ENCODE peak calls at places on chromosomes 7 and 10, in ten cellular contexts. H is H4; K is left lobe of liver; J is activated T-helper 1 cell treated with Interleukin-2 at 50 U/mL for 16 hours; R is thoracic aorta; I is AG08395; M is stimulated activated CD4-positive, alpha-beta T cell treated with anti-CD3 and anti-CD28 coated beads, Interleukin-15, amount 100 ng/mL, for 1 hour; Y is NCI-H1694 treated with DMSO at 0.1 percent for 48 hours; A is AG10803; S is NCI-H1417. G is an unnamed sample.

GRCh38 chr7:101557978-101558741 is 70.9 kb downstream of the MYL10 start:
- DNase-seq in H (no peak), K (peak), J (no peak), R (no peak), I (no peak), M (no peak), Y (no peak), A (no peak), S (no peak), G (no peak)

GRCh38 chr7:31758770-31759169 is 71.8 kb downstream of the PPP1R17 start:
- DNase-seq in H (no peak), K (no peak), J (no peak), R (no peak), I (no peak), M (no peak), Y (no peak), A (no peak), S (no peak), G (no peak)

GRCh38 chr10:115854740-115855435 is 418.1 kb downstream of the GFRA1 start:
- DNase-seq in H (no peak), K (no peak), J (no peak), R (no peak), I (peak), M (no peak), Y (no peak), A (peak), S (no peak), G (no peak)

GRCh38 chr10:60572511-60573194 is 183.0 kb upstream of the ANK3 start:
- DNase-seq in H (peak), K (peak), J (no peak), R (no peak), I (peak), M (no peak), Y (peak), A (peak), S (peak), G (peak)

GRCh38 chr10:35784751-35785150 is 142.7 kb upstream of the FZD8 start:
- DNase-seq in H (no peak), K (no peak), J (no peak), R (no peak), I (no peak), M (no peak), Y (no peak), A (no peak), S (no peak), G (no peak)

GRCh38 chr10:103748020-103748419 is 107.4 kb downstream of the SH3PXD2A start:
- DNase-seq in H (no peak), K (no peak), J (no peak), R (no peak), I (no peak), M (no peak), Y (no peak), A (no peak), S (no peak), G (no peak)

GRCh38 chr10:125141150-125141859 is 19.1 kb downstream of the CTBP2 start:
- DNase-seq in H (no peak), K (no peak), J (no peak), R (no peak), I (no peak), M (no peak), Y (no peak), A (no peak), S (no peak), G (peak)

GRCh38 chr7:102306916-102307677 is 20.4 kb downstream of the SH2B2 start:
- DNase-seq in H (peak), K (no peak), J (no peak), R (no peak), I (peak), M (no peak), Y (no peak), A (peak), S (peak), G (peak)

GRCh38 chr7:17131060-17131345 is 167.4 kb upstream of the AHR start:
- DNase-seq in H (no peak), K (no peak), J (no peak), R (no peak), I (no peak), M (no peak), Y (no peak), A (no peak), S (no peak), G (peak)

GRCh38 chr10:119346063-119346835 is 138.9 kb downstream of the GRK5 start:
- DNase-seq in H (no peak), K (no peak), J (no peak), R (no peak), I (no peak), M (no peak), Y (no peak), A (no peak), S (no peak), G (peak)

GRCh38 chr7:111832159-111832558 is 269.9 kb upstream of the IMMP2L start:
- DNase-seq in H (no peak), K (no peak), J (no peak), R (no peak), I (no peak), M (no peak), Y (no peak), A (no peak), S (no peak), G (no peak)

GRCh38 chr7:103573479-103574058 is 127.6 kb upstream of the SLC26A5 start:
- DNase-seq in H (no peak), K (no peak), J (no peak), R (no peak), I (peak), M (no peak), Y (peak), A (peak), S (peak), G (peak)

GRCh38 chr10:104123397-104123796 is 1.4 kb downstream of the SFR1 start:
- DNase-seq in H (peak), K (no peak), J (no peak), R (no peak), I (peak), M (no peak), Y (no peak), A (peak), S (no peak), G (peak)

GRCh38 chr7:142956951-142957623 is 5.1 kb downstream of the KEL start:
- DNase-seq in H (peak), K (no peak), J (no peak), R (no peak), I (no peak), M (no peak), Y (no peak), A (no peak), S (no peak), G (no peak)

GRCh38 chr10:74917481-74918077 is 91.2 kb downstream of the KAT6B start:
- DNase-seq in H (peak), K (no peak), J (no peak), R (no peak), I (peak), M (no peak), Y (no peak), A (peak), S (no peak), G (no peak)

GRCh38 chr10:87976101-87976743 is 112.8 kb downstream of the PTEN start:
- DNase-seq in H (no peak), K (no peak), J (no peak), R (no peak), I (peak), M (no peak), Y (no peak), A (no peak), S (no peak), G (no peak)

GRCh38 chr7:2260820-2261219 is 18.8 kb downstream of the NUDT1 start:
- DNase-seq in H (peak), K (no peak), J (no peak), R (no peak), I (no peak), M (no peak), Y (peak), A (no peak), S (peak), G (no peak)

GRCh38 chr7:44801890-44802289 is 5.4 kb downstream of the PPIA start:
- DNase-seq in H (no peak), K (no peak), J (no peak), R (no peak), I (peak), M (no peak), Y (no peak), A (peak), S (no peak), G (peak)

GRCh38 chr7:12769464-12769863 is 82.0 kb downstream of the ARL4A start:
- DNase-seq in H (no peak), K (no peak), J (no peak), R (no peak), I (no peak), M (no peak), Y (no peak), A (peak), S (no peak), G (no peak)

GRCh38 chr10:81875680-81876252 is 772 bp downstream of the NRG3 start:
- DNase-seq in H (no peak), K (no peak), J (no peak), R (no peak), I (no peak), M (no peak), Y (no peak), A (no peak), S (no peak), G (no peak)

GRCh38 chr10:42936580-42936979 is 140.3 kb upstream of the RET start:
- DNase-seq in H (no peak), K (no peak), J (no peak), R (no peak), I (no peak), M (no peak), Y (no peak), A (no peak), S (no peak), G (no peak)

GRCh38 chr10:106615081-106615480 is 549.4 kb downstream of the SORCS1 start:
- DNase-seq in H (no peak), K (no peak), J (no peak), R (no peak), I (no peak), M (no peak), Y (no peak), A (peak), S (no peak), G (no peak)

GRCh38 chr7:95636140-95636539 is 39.8 kb upstream of the PDK4 start:
- DNase-seq in H (no peak), K (no peak), J (no peak), R (no peak), I (no peak), M (no peak), Y (no peak), A (no peak), S (no peak), G (peak)

GRCh38 chr10:44033008-44033407 is 351.9 kb downstream of the CXCL12 start:
- DNase-seq in H (no peak), K (no peak), J (no peak), R (no peak), I (no peak), M (no peak), Y (no peak), A (peak), S (no peak), G (no peak)

GRCh38 chr7:113304104-113304503 is 185.8 kb upstream of the SMIM30 start:
- DNase-seq in H (no peak), K (no peak), J (no peak), R (no peak), I (no peak), M (no peak), Y (no peak), A (no peak), S (no peak), G (no peak)

GRCh38 chr10:103967433-103968142 is 648 bp downstream of the SLK start:
- DNase-seq in H (no peak), K (no peak), J (no peak), R (no peak), I (peak), M (no peak), Y (no peak), A (peak), S (no peak), G (peak)

GRCh38 chr10:85061401-85061800 is 733.0 kb downstream of the CCSER2 start:
- DNase-seq in H (no peak), K (no peak), J (no peak), R (no peak), I (no peak), M (no peak), Y (no peak), A (no peak), S (no peak), G (no peak)

GRCh38 chr10:130453036-130453720 is 317.0 kb downstream of the GLRX3 start:
- DNase-seq in H (no peak), K (peak), J (no peak), R (no peak), I (no peak), M (no peak), Y (no peak), A (no peak), S (no peak), G (no peak)